ENCODE peak calls at places on chromosomes 13 and 19, in four cellular contexts. W, Y, U and C are unnamed samples.

GRCh38 chr19:42201489-42202289 is 15.8 kb downstream of the DEDD2 start:
- DNase-seq in W (no peak), Y (peak; percentile 70), U (no peak), C (no peak)

GRCh38 chr13:31998131-31998530 is 33.4 kb upstream of the FRY start:
- DNase-seq in W (peak; percentile 51), Y (no peak), U (peak; percentile 18), C (no peak)

GRCh38 chr19:53879145-53880037 is 2.6 kb upstream of the PRKCG start:
- DNase-seq in W (peak; percentile 91), Y (peak; percentile 92), U (peak; percentile 82), C (peak; percentile 88)

GRCh38 chr13:68176486-68176885 is 946.4 kb upstream of the PCDH9 start:
- DNase-seq in W (no peak), Y (no peak), U (peak; percentile 89), C (no peak)

GRCh38 chr13:56351041-56351440 is 789.7 kb upstream of the PRR20A start:
- DNase-seq in W (no peak), Y (no peak), U (no peak), C (no peak)

GRCh38 chr19:48490980-48491792 is 20.4 kb downstream of the LMTK3 start:
- DNase-seq in W (peak; percentile 63), Y (no peak), U (no peak), C (no peak)

GRCh38 chr19:28288850-28289249 is 924.1 kb downstream of the UQCRFS1 start:
- DNase-seq in W (peak; percentile 44), Y (no peak), U (peak; percentile 18), C (no peak)

GRCh38 chr13:74134777-74135305 is 637 bp upstream of the KLF12 start:
- DNase-seq in W (peak; percentile 70), Y (peak; percentile 82), U (no peak), C (peak; percentile 62)

GRCh38 chr19:42306646-42307045 is 4.2 kb upstream of the PAFAH1B3 start:
- DNase-seq in W (no peak), Y (no peak), U (no peak), C (no peak)

GRCh38 chr19:6067975-6068374 is 42.3 kb downstream of the RFX2 start:
- DNase-seq in W (peak; percentile 15), Y (no peak), U (no peak), C (no peak)

GRCh38 chr13:63304497-63304896 is 1888.8 kb upstream of the PCDH20 start:
- DNase-seq in W (no peak), Y (no peak), U (no peak), C (no peak)

GRCh38 chr19:39078436-39079200 is 5.5 kb upstream of the ACP7 start:
- DNase-seq in W (no peak), Y (no peak), U (peak; percentile 99), C (peak; percentile 88)

GRCh38 chr19:49925486-49925885 is 3.5 kb upstream of the ATF5 start:
- DNase-seq in W (no peak), Y (peak; percentile 5), U (no peak), C (no peak)
- H3K36me3 ChIP-seq in W (peaks cover 8% of the 10 kb centered on the region), Y (no peaks in the 10 kb centered on the region), U (peaks cover 27% of the 10 kb centered on the region), C (peaks cover 86% of the 10 kb centered on the region)

GRCh38 chr19:17001603-17002183 is 24.9 kb downstream of the CPAMD8 start:
- DNase-seq in W (no peak), Y (peak; percentile 82), U (no peak), C (no peak)
- H3K4me3 ChIP-seq in W (no peak overlapping the region), Y (no peak overlapping the region), U (no peak overlapping the region), C (no peak overlapping the region)

GRCh38 chr19:21749090-21749489 is 18.3 kb downstream of the ZNF100 start:
- DNase-seq in W (no peak), Y (no peak), U (peak; percentile 67), C (no peak)

GRCh38 chr19:21751379-21751778 is 16.0 kb downstream of the ZNF100 start:
- DNase-seq in W (no peak), Y (no peak), U (peak; percentile 59), C (no peak)

GRCh38 chr19:21748088-21748487 is 19.3 kb downstream of the ZNF100 start:
- DNase-seq in W (no peak), Y (no peak), U (no peak), C (no peak)

DNA sequence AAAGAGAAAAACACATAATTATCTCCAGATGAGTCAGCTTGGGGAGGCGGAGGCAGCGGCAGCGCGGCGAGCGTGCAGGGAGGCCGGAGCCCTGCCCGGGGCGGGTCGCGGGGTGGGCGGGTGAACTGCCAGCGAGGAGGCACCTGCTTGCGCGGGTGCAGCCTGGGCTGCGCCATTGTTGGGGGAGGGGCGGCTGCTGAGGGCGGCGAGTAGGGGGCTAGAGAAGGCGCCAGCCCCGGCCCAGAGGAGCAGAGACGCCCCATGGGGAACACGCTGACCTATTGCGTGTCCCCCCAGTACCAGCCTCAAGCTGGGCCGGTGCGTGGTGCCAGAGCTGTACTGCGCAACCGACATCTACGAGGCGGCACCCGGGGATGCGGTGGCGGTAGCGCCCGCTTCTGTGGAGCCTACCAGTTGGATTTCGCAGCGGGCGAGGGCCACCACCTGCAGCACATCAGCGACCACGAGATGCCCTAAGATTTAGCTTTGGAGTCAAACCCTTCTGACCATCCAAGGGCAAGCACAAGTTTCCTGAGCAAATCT is 16.7 kb downstream of the ZNF100 start:
- DNase-seq in W (no peak), Y (no peak), U (no peak), C (no peak)
- H3K36me3 ChIP-seq in W (peaks cover 3% of the 10 kb centered on the region), Y (peaks cover 7% of the 10 kb centered on the region), U (no peaks in the 10 kb centered on the region), C (peaks cover 9% of the 10 kb centered on the region)

DNA sequence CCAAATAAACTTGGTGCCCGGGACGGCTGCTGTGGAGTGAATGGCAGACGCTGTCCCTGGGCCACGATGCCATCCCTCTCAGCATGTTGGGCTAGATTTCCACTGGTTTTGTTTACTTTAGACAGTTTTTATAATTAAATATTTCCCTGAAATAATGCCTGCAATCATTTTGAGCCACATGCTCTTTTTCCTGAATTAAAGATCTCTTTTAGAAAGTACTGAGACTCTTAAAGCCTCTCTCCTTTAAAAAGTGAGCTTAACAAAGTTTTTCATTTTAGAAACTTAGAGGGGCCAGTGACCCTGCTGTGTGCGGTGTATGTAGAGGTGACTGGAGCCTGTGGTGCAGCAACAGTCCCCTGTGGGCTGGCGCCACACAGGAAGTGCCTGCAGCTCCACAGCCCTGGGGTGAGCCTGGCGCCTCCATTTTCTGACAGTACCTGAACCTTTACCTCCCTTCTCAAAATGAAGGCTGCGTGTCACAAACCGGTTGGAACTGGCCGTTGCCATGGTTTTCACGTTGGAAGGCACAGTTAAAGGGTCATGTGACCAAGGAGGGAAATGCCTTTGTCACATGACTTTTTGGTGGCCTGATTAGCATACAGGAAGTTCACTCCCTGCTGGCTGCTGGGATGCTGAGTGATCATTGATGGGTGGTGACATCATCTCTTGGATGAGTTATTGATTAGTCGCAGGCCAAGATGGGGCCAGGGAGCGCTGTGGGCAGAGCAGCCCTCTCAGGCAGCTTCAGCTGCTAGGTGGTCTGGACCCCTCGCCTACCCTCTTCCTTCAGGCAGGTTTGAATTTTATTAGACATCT is 26.3 kb downstream of the TSSK6 start:
- DNase-seq in W (peak; percentile 92), Y (peak; percentile 92), U (peak; percentile 92), C (peak; percentile 76)
- H3K4me3 ChIP-seq in W (no peak overlapping the region), Y (no peak overlapping the region), U (peak overlapping the region; percentile 18), C (no peak overlapping the region)

GRCh38 chr19:14409157-14410053 is 9.7 kb downstream of the DDX39A start:
- DNase-seq in W (no peak), Y (no peak), U (no peak), C (no peak)

GRCh38 chr19:14406645-14407331 is 12.4 kb downstream of the DDX39A start:
- DNase-seq in W (no peak), Y (no peak), U (no peak), C (no peak)

GRCh38 chr19:14405758-14406644 is 13.1 kb downstream of the DDX39A start:
- DNase-seq in W (peak; percentile 81), Y (peak; percentile 89), U (peak; percentile 75), C (peak; percentile 75)

GRCh38 chr19:14408641-14409120 is 10.5 kb downstream of the DDX39A start:
- DNase-seq in W (no peak), Y (no peak), U (no peak), C (no peak)

DNA sequence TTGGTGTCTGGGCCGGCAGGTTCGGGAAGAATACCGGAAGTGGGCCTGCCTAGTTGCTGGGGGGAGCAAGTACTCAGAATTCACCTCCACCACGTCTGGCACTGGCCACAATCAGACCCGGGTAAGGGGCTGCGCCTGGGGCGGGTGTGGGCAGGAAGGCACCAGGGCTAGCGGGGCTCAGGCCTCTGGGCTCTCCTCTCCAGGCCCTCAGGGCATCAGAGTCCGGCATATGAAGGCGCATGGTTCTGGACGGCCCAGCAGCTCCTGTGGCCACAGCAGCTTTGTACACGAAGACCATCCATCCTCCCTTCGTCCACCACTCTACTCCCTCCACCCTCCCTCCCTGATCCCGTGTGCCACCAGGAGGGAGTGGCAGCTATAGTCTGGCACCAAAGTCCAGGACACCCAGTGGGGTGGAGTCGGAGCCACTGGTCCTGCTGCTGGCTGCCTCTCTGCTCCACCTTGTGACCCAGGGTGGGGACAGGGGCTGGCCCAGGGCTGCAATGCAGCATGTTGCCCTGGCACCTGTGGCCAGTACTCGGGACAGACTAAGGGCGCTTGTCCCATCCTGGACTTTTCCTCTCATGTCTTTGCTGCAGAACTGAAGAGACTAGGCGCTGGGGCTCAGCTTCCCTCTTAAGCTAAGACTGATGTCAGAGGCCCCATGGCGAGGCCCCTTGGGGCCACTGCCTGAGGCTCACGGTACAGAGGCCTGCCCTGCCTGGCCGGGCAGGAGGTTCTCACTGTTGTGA is 11.1 kb downstream of the DDX39A start:
- DNase-seq in W (peak; percentile 90), Y (peak; percentile 90), U (no peak), C (no peak)
- H3K36me3 ChIP-seq in W (peaks cover 30% of the 10 kb centered on the region), Y (peaks cover 11% of the 10 kb centered on the region), U (peaks cover 67% of the 10 kb centered on the region), C (peaks cover 91% of the 10 kb centered on the region)

DNA sequence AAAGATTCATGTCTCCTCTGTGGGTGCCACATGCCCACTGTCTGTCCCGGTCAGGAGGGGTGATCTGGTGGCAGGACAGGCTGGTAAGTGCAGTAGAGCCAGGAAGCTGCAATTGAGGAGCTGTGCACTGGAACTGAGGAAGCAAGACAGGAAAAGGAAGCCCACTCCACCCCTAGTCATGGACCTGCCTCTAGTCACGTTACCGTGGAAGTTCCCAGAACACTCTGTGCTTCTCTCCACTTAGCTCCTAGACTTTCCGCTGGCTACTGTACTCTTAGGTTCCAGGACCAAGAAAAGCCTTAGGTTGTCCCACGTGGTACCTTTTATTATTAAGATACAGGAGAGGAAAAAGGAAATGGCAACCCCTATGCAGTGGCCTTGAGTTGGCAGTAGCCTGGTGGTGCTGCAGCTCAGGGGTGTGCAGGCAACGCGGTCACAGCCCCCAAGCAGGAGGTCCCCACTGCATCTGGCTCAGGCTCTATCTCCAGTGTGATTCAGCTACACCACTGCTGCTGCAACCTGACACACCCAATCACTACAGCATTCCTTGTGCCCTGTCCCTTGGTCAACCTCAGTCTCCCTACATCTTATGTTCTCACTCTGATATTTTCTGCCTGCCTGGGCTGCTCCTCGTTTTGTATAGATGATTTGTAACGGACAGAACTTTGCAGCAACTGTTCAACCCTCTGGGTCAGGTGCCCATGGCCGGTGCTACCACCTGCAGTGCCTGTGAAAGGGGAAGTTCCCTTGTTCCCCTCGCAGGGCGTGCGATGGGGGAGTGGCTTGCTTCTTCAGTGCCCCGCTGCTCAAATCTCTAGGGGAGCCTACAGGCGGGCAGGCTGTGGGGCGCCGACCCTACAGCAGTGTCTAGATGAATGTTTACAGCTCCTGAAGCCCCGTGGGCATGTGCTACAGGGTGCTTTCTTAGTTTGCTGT is 24.4 kb upstream of the GPR12 start:
- DNase-seq in W (no peak), Y (peak; percentile 61), U (no peak), C (no peak)
- H3K4me3 ChIP-seq in W (no peak overlapping the region), Y (no peak overlapping the region), U (no peak overlapping the region), C (no peak overlapping the region)

GRCh38 chr19:618247-618619 is 15.1 kb downstream of the POLRMT start:
- DNase-seq in W (no peak), Y (no peak), U (no peak), C (no peak)
- H3K36me3 ChIP-seq in W (peaks cover 5% of the 10 kb centered on the region), Y (peaks cover 12% of the 10 kb centered on the region), U (peaks cover 8% of the 10 kb centered on the region), C (no peaks in the 10 kb centered on the region)

GRCh38 chr19:5048091-5048726 is 79.3 kb downstream of the KDM4B start:
- DNase-seq in W (peak; percentile 85), Y (peak; percentile 88), U (peak; percentile 74), C (peak; percentile 60)
- H3K4me3 ChIP-seq in W (no peak overlapping the region), Y (no peak overlapping the region), U (no peak overlapping the region), C (no peak overlapping the region)